ENCODE peak calls at places on chromosome 1, in six cellular contexts. H is choroid plexus epithelial cell, M is endodermal cell, P is RWPE1, E is brain microvascular endothelial cell, S is ovary. Y is an unnamed sample.

GRCh38 chr1:17886838-17887441 is 131.8 kb downstream of the ACTL8 start:
- DNase-seq in M (peak), E (no peak), S (no peak), H (no peak), P (no peak), Y (no peak)

GRCh38 chr1:38071530-38072266 is 25.1 kb upstream of the POU3F1 start:
- DNase-seq in E (peak), S (no peak), P (no peak), H (peak), M (no peak), Y (no peak)

GRCh38 chr1:58785424-58786058 is 1.7 kb upstream of the JUN start:
- DNase-seq in M (peak), E (no peak), S (no peak), P (peak), H (peak), Y (no peak)

GRCh38 chr1:246280551-246280950 is 226.5 kb downstream of the SMYD3 start:
- DNase-seq in P (no peak), M (no peak), E (peak), S (no peak), H (peak), Y (no peak)

GRCh38 chr1:228989992-228990827 is 254.9 kb downstream of the RHOU start:
- DNase-seq in H (peak), S (peak), P (no peak), M (peak), E (no peak), Y (no peak)

GRCh38 chr1:228697209-228698016 is 37.9 kb upstream of the RHOU start:
- DNase-seq in P (no peak), E (peak), S (peak), M (no peak), H (peak), Y (no peak)

GRCh38 chr1:3676581-3677410 is 24.5 kb downstream of the TP73 start:
- DNase-seq in S (no peak), E (no peak), H (no peak), P (no peak), M (no peak), Y (peak)

GRCh38 chr1:204178487-204179281 is 12.5 kb upstream of the REN start:
- DNase-seq in E (no peak), M (no peak), H (no peak), S (no peak), P (no peak), Y (no peak)

GRCh38 chr1:216555653-216556052 is 132.4 kb upstream of the USH2A start:
- DNase-seq in E (no peak), M (no peak), P (no peak), S (no peak), H (no peak), Y (no peak)

GRCh38 chr1:31626451-31627202 is 9.1 kb downstream of the HCRTR1 start:
- DNase-seq in S (peak), P (no peak), M (no peak), E (no peak), H (no peak), Y (peak)

GRCh38 chr1:74586253-74586897 is 74.0 kb upstream of the LRRC53 start:
- DNase-seq in M (no peak), H (no peak), S (no peak), E (no peak), P (no peak), Y (no peak)

GRCh38 chr1:162011337-162012012 is 12.2 kb downstream of the OLFML2B start:
- DNase-seq in E (no peak), P (no peak), H (no peak), M (no peak), S (peak), Y (peak)

GRCh38 chr1:242787968-242788367 is 263.5 kb upstream of the PLD5 start:
- DNase-seq in P (no peak), S (no peak), H (no peak), M (no peak), E (no peak), Y (no peak)

GRCh38 chr1:156591181-156591431 is 470 bp upstream of the NAXE start:
- DNase-seq in H (no peak), M (no peak), S (no peak), P (no peak), E (no peak), Y (no peak)

GRCh38 chr1:38088366-38088765 is 41.8 kb upstream of the POU3F1 start:
- DNase-seq in H (no peak), E (no peak), M (peak), P (no peak), S (no peak), Y (no peak)

GRCh38 chr1:83818916-83819315 is 180.0 kb downstream of the TTLL7 start:
- DNase-seq in M (no peak), E (no peak), P (no peak), H (peak), S (no peak), Y (no peak)

GRCh38 chr1:56268519-56268918 is 310.8 kb downstream of the PLPP3 start:
- DNase-seq in S (no peak), H (no peak), P (no peak), M (no peak), E (no peak), Y (no peak)

GRCh38 chr1:159771501-159771900 is 9.3 kb upstream of the DUSP23 start:
- DNase-seq in P (no peak), S (no peak), H (no peak), M (no peak), E (no peak), Y (no peak)

GRCh38 chr1:159779403-159779851 is 1.3 kb upstream of the DUSP23 start:
- DNase-seq in H (peak), E (no peak), M (no peak), S (no peak), P (peak), Y (no peak)

GRCh38 chr1:159774465-159774864 is 6.3 kb upstream of the DUSP23 start:
- DNase-seq in S (no peak), H (no peak), P (no peak), E (no peak), M (no peak), Y (no peak)

GRCh38 chr1:159778266-159778665 is 2.5 kb upstream of the DUSP23 start:
- DNase-seq in H (peak), S (no peak), E (no peak), M (no peak), P (no peak), Y (no peak)

DNA sequence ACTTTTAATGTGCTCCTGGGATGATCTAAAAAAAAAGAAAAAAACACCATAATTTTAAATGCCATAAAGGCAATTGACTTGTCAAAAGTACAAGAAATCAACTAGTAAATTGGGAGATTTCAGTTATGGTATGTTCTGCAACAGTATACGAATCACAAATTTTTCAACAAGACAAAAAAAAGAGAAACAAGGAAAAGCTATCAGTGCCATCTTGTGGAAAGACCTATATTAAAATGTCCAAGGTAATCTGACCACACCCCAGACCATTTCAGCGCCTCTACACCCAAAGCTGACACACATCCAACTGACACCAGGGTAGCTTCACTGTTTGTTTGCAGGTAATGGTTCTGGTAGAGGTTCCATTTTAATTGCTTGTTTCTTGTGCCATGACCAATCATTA is 5.0 kb upstream of the DUSP23 start:
- DNase-seq in M (no peak), S (no peak), H (peak), P (peak), E (no peak), Y (no peak)
- TF ChIP-seq CTCF in M (no peak), S (no peak), H (no peak), P (peak), E (no peak), Y (no peak)

GRCh38 chr1:147722114-147722513 is 38.3 kb downstream of the GJA5 start:
- DNase-seq in M (peak), S (no peak), E (no peak), P (no peak), H (no peak), Y (no peak)
- TF ChIP-seq CTCF in M (no peak), S (no peak), E (no peak), P (no peak), H (no peak), Y (no peak)

GRCh38 chr1:202207292-202207691 is 13.7 kb downstream of the LGR6 start:
- DNase-seq in M (peak), S (no peak), E (peak), P (no peak), H (peak), Y (no peak)
- TF ChIP-seq CTCF in M (peak), S (no peak), E (peak), P (peak), H (peak), Y (no peak)

GRCh38 chr1:19441048-19441447 is 44.3 kb downstream of the CAPZB start:
- DNase-seq in M (no peak), E (no peak), P (no peak), H (peak), S (no peak), Y (no peak)

GRCh38 chr1:19438552-19439196 is 46.7 kb downstream of the CAPZB start:
- DNase-seq in S (peak), M (no peak), H (no peak), P (no peak), E (no peak), Y (no peak)

GRCh38 chr1:19436716-19437476 is 48.4 kb downstream of the CAPZB start:
- DNase-seq in E (peak), P (peak), S (peak), M (no peak), H (peak), Y (no peak)

GRCh38 chr1:19437911-19438310 is 47.4 kb downstream of the CAPZB start:
- DNase-seq in M (no peak), P (no peak), S (peak), H (peak), E (peak), Y (no peak)

DNA sequence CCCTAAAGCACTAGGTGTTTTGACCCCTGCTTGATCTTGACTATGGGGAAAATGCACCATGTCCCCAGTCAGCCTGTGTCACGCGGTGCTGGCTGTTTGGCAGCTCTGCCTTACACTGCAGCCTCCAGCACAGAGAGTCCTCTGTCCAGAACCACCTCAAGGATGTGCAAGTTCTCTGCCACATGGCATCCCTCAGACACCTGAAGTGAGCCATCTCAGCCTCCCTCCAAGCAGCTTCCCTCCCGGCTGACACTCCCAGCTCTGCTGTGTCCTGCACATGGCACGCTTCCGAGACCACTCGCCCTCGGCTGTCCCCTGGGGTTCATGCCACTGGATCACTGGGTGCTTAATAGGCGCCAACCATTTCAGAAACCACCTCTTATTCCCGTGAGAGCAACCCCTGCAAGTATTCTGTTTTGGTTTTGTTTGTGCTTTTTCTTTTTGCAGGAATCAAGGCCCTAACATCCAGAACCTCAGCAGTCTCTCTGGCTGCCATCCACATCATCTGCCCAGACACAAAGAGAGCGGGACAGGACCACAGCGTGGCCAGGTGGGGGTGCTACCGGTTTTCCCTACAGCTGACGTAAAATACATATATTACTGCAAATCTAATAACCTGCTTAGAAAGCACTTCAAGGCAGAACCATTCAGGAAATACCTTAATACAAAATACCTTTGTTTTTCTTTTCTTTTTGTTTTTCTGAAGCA is 45.7 kb downstream of the CAPZB start:
- DNase-seq in M (peak), H (peak), S (peak), P (no peak), E (no peak), Y (no peak)
- TF ChIP-seq CTCF in M (peak), H (peak), S (peak), P (no peak), E (peak), Y (no peak)

GRCh38 chr1:22030057-22030456 is 22.5 kb upstream of the CDC42 start:
- DNase-seq in P (no peak), H (no peak), M (no peak), E (no peak), S (no peak), Y (no peak)

GRCh38 chr1:22021061-22021460 is 19.6 kb downstream of the CELA3A start:
- DNase-seq in M (no peak), S (no peak), H (no peak), P (no peak), E (no peak), Y (no peak)

GRCh38 chr1:22026924-22027289 is 25.4 kb downstream of the CELA3A start:
- DNase-seq in E (no peak), H (no peak), S (no peak), M (no peak), P (no peak), Y (no peak)

GRCh38 chr1:22025368-22026154 is 24.1 kb downstream of the CELA3A start:
- DNase-seq in H (peak), M (peak), P (peak), E (peak), S (peak), Y (peak)

GRCh38 chr1:22024485-22025367 is 23.3 kb downstream of the CELA3A start:
- DNase-seq in M (peak), E (peak), S (peak), H (peak), P (peak), Y (peak)
- TF ChIP-seq CTCF in M (no peak), E (no peak), S (no peak), H (no peak), P (no peak), Y (no peak)

DNA sequence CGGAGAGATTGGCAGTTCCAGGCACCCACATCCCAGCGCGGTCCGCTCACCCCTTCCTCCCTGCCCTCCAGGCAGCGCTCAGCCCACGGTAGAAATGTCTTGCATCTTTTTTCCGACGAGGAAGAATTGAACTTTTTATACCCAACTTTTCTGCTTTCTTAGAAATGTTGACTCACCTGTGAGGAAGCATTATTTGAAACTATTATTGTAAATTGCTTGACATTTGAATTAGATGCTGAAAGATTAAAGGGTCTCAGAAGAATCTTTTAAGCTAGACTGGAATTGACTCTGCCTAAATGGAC is 912 bp upstream of the SIPA1L2 start:
- DNase-seq in S (no peak), M (no peak), E (no peak), P (no peak), H (no peak), Y (no peak)
- TF ChIP-seq CTCF in S (no peak), M (no peak), E (no peak), P (peak), H (no peak), Y (no peak)

DNA sequence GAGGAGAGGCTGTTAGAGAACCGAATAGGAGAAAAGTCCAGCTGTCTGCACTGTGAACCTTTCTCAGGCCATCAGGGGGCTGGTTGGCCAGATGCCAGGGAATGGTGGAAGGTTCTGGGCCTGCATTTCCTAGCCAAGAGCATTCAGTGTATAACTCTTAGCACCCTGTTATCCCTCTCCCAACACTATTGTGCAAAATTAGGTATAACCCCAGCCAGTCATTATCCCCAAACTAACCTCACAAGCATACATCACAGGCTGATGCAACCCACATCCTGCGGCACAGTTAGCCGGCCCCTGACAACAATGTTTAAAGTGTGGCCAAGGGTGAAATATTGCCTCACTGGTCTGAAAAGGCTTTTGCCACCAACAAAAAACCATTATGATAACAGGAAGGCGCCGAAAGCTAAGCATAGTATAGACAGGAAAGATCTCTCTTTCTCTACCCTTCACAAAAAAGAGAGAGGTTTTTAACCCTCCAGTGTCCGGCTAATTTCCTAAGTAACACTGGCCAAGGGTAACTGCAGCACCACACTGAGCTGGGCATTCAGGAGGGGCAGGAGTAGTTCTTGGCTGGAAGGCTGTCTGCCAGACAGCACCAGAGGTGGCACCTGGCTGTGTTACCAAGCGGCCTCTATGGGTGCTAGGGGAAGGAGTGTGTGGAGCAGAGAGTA is 77.3 kb upstream of the BCAR3 start:
- DNase-seq in S (no peak), H (peak), M (no peak), P (no peak), E (peak), Y (peak)
- TF ChIP-seq CTCF in S (no peak), H (peak), M (peak), P (no peak), E (peak), Y (no peak)

DNA sequence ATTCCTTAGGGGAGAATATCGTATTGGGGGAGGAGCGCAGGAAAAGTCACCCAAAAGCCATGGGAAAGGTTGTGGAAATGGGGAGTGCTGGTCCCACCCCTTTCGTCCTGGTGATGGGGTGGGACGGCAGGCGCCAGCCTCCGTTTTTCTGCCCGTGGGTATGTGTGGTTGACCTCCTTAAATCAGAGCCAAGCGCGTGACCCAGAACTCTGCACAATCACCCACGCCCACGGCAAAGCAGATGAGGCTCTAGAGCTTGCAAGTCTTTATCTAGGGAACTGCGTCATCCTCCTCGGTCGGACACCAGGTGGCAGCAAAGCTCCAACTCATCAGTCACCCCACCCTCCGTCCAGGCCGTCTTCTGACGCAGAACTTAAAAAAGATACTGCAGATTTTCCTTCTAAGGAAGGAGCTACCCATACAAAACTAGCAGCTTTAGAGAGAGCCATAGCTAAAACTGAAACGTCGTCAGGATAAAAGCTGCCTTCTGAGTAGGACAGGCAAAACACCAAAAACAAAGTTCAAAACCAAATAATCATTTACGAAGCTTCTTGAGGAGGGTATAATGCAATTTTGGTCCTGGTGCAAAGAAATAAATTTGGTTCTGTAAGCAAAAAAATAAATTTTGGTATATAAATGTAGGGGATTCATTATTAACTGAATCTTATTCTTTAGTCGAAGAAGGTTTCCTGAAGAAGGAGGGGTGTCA is 62.0 kb downstream of the TBX19 start:
- DNase-seq in E (peak), P (peak), S (peak), H (peak), M (peak), Y (peak)
- TF ChIP-seq CTCF in E (peak), P (peak), S (peak), H (peak), M (peak), Y (peak)

GRCh38 chr1:6464514-6464836 is 1.5 kb downstream of the TNFRSF25 start:
- DNase-seq in E (no peak), P (no peak), S (no peak), M (peak), H (no peak), Y (no peak)
- TF ChIP-seq CTCF in E (peak), P (no peak), S (no peak), M (no peak), H (no peak), Y (no peak)

GRCh38 chr1:80441664-80442063 is 1359.1 kb upstream of the ADGRL2 start:
- DNase-seq in P (no peak), H (no peak), M (no peak), S (no peak), E (no peak), Y (no peak)
- TF ChIP-seq CTCF in P (no peak), H (no peak), M (peak), S (no peak), E (no peak), Y (no peak)